ENCODE peak calls at places on chromosomes 5 and 9, in ten cellular contexts. Y is activated T-cell treated with anti-CD3 and anti-CD28 coated beads, Interleukin-2, amount 50 U/mL, for 72 hours; H is sigmoid colon; D is Calu3; A is memory B cell; U is body of pancreas; X is right cardiac atrium; O is activated T-helper 1 cell treated with anti-CD3 and anti-CD28 coated beads, Interleukin-12 subunit alpha, Interleukin-12 subunit beta, Interleukin-2, Interleukin-4 antibody, amounts not matched to agents 30 ng/mL and 10 ng/mL and 1 ng/mL, durations not matched to agents 14 hours and 24 hours and 36 hours; K is NCI-H1092; N is NCI-H1930. Z is an unnamed sample.

GRCh38 chr9:3525088-3525835 is 539 bp downstream of the RFX3 start:
- DNase-seq in U (no peak), N (peak), Y (peak), O (no peak), X (no peak), H (no peak), D (no peak), A (peak), K (peak), Z (peak)

GRCh38 chr5:108818613-108819272 is 71.0 kb downstream of the FER start:
- DNase-seq in X (no peak), K (no peak), D (no peak), H (no peak), Y (peak), A (no peak), N (no peak), U (no peak), O (no peak), Z (no peak)

GRCh38 chr5:55925677-55926076 is 69.1 kb downstream of the IL6ST start:
- DNase-seq in A (no peak), X (no peak), Y (no peak), N (no peak), K (no peak), H (no peak), D (no peak), O (no peak), U (no peak), Z (no peak)

GRCh38 chr9:8362250-8362649 is 562.7 kb upstream of the DMAC1 start:
- DNase-seq in Y (no peak), K (no peak), O (no peak), H (no peak), N (no peak), A (no peak), X (no peak), U (no peak), D (no peak), Z (no peak)

GRCh38 chr5:148384389-148384756 is 615 bp downstream of the FBXO38 start:
- DNase-seq in K (no peak), H (no peak), X (no peak), O (peak), A (no peak), N (no peak), D (peak), Y (peak), U (no peak), Z (no peak)

GRCh38 chr9:20358201-20358600 is 264.1 kb downstream of the MLLT3 start:
- DNase-seq in U (no peak), Y (no peak), H (no peak), K (no peak), N (no peak), A (no peak), O (no peak), D (peak), X (no peak), Z (no peak)

GRCh38 chr5:884345-885126 is 8.1 kb downstream of the BRD9 start:
- DNase-seq in H (no peak), O (no peak), A (no peak), N (no peak), X (no peak), U (no peak), Y (no peak), D (no peak), K (no peak), Z (no peak)

GRCh38 chr5:54295658-54296276 is 14.6 kb downstream of the ARL15 start:
- DNase-seq in O (no peak), D (no peak), X (peak), K (no peak), N (no peak), Y (no peak), H (no peak), A (no peak), U (no peak), Z (no peak)

GRCh38 chr5:169970911-169971436 is 9.3 kb downstream of the INSYN2B start:
- DNase-seq in N (no peak), D (peak), O (no peak), Y (no peak), X (peak), U (no peak), K (no peak), A (no peak), H (no peak), Z (peak)

GRCh38 chr5:39137391-39138181 is 63.4 kb upstream of the RICTOR start:
- DNase-seq in D (no peak), A (no peak), U (no peak), X (no peak), N (no peak), H (no peak), Y (no peak), K (no peak), O (no peak), Z (no peak)

GRCh38 chr9:100295240-100295639 is 57.5 kb downstream of the TEX10 start:
- DNase-seq in A (no peak), Y (no peak), N (no peak), U (no peak), O (no peak), D (no peak), K (no peak), H (no peak), X (no peak), Z (no peak)

GRCh38 chr5:7445066-7445465 is 49.1 kb downstream of the ADCY2 start:
- DNase-seq in U (no peak), X (no peak), O (no peak), A (no peak), H (no peak), K (no peak), D (no peak), N (no peak), Y (no peak), Z (no peak)

GRCh38 chr5:6726006-6726405 is 12.8 kb downstream of the TENT4A start:
- DNase-seq in U (no peak), D (no peak), X (no peak), A (no peak), O (no peak), Y (no peak), N (no peak), K (no peak), H (no peak), Z (peak)

GRCh38 chr9:36772449-36773370 is 200.0 kb downstream of the MELK start:
- DNase-seq in A (no peak), D (no peak), K (no peak), U (no peak), O (no peak), Y (no peak), H (no peak), X (no peak), N (no peak), Z (no peak)

GRCh38 chr5:132473019-132473531 is 17.5 kb downstream of the IRF1 start:
- DNase-seq in K (no peak), Y (peak), O (peak), U (no peak), H (peak), A (no peak), N (no peak), D (no peak), X (peak), Z (no peak)

GRCh38 chr9:101465330-101465915 is 29.8 kb upstream of the ALDOB start:
- DNase-seq in O (no peak), A (no peak), N (peak), D (peak), U (peak), K (peak), X (peak), Y (peak), H (no peak), Z (no peak)

GRCh38 chr5:134079748-134080581 is 34.5 kb upstream of the TCF7 start:
- DNase-seq in H (peak), N (no peak), Y (peak), A (no peak), U (no peak), O (peak), D (no peak), X (no peak), K (no peak), Z (peak)

GRCh38 chr9:133989554-133990365 is 2.4 kb downstream of the VAV2 start:
- DNase-seq in K (no peak), N (no peak), U (no peak), D (no peak), X (peak), Y (no peak), O (no peak), A (no peak), H (peak), Z (peak)

GRCh38 chr9:111634860-111635259 is 3.7 kb downstream of the DNAJC25 start:
- DNase-seq in O (no peak), Y (no peak), U (no peak), H (no peak), D (no peak), N (no peak), A (no peak), K (no peak), X (no peak), Z (no peak)

GRCh38 chr5:155898284-155898683 is 428.7 kb upstream of the SGCD start:
- DNase-seq in X (no peak), N (no peak), H (no peak), Y (no peak), D (no peak), U (no peak), K (no peak), O (no peak), A (no peak), Z (no peak)

GRCh38 chr9:745761-746414 is 95.6 kb upstream of the DMRT1 start:
- DNase-seq in H (peak), K (no peak), Y (no peak), D (no peak), N (no peak), O (no peak), X (no peak), A (no peak), U (no peak), Z (no peak)

GRCh38 chr5:139016186-139016585 is 141.1 kb upstream of the LRRTM2 start:
- DNase-seq in X (no peak), N (no peak), H (no peak), U (no peak), K (no peak), O (no peak), D (no peak), A (no peak), Y (no peak), Z (no peak)

GRCh38 chr9:117374076-117374740 is 40.6 kb downstream of the ASTN2 start:
- DNase-seq in N (no peak), Y (no peak), U (no peak), O (no peak), A (no peak), X (no peak), H (no peak), D (no peak), K (no peak), Z (no peak)

GRCh38 chr5:33311893-33312292 is 128.9 kb upstream of the TARS1 start:
- DNase-seq in A (no peak), X (no peak), O (no peak), H (no peak), K (no peak), N (no peak), Y (no peak), U (no peak), D (no peak), Z (no peak)

GRCh38 chr5:170963521-170963920 is 101.7 kb downstream of the RANBP17 start:
- DNase-seq in Y (no peak), O (no peak), H (no peak), A (no peak), U (no peak), K (no peak), X (no peak), N (no peak), D (no peak), Z (no peak)

GRCh38 chr5:39015743-39016586 is 58.2 kb downstream of the RICTOR start:
- DNase-seq in A (no peak), O (no peak), K (no peak), D (no peak), H (no peak), X (no peak), N (no peak), U (no peak), Y (no peak), Z (no peak)

GRCh38 chr9:20558609-20559016 is 63.7 kb downstream of the MLLT3 start:
- DNase-seq in O (peak), H (no peak), X (no peak), U (no peak), K (no peak), D (no peak), A (no peak), N (no peak), Y (peak), Z (no peak)

GRCh38 chr9:99973455-99973854 is 67.0 kb downstream of the STX17 start:
- DNase-seq in K (no peak), X (no peak), H (no peak), A (no peak), O (no peak), U (no peak), N (no peak), Y (no peak), D (no peak), Z (no peak)

GRCh38 chr5:141513021-141513626 is 24.2 kb downstream of the PCDHGC5 start:
- DNase-seq in N (no peak), A (no peak), X (peak), D (no peak), O (no peak), U (peak), Y (peak), H (no peak), K (no peak), Z (no peak)

GRCh38 chr5:5316333-5316732 is 106.1 kb upstream of the ICE1 start:
- DNase-seq in K (no peak), U (no peak), X (no peak), A (no peak), D (no peak), H (no peak), O (no peak), N (no peak), Y (no peak), Z (no peak)

GRCh38 chr9:32533338-32533737 is 7.3 kb upstream of the RIGI start:
- DNase-seq in X (no peak), H (no peak), O (no peak), N (no peak), D (no peak), K (no peak), Y (no peak), U (no peak), A (no peak), Z (no peak)

GRCh38 chr9:14560194-14560593 is 133.0 kb downstream of the ZDHHC21 start:
- DNase-seq in A (no peak), H (no peak), U (no peak), N (no peak), K (no peak), D (no peak), X (no peak), Y (peak), O (no peak), Z (no peak)

GRCh38 chr9:87102131-87102530 is 154.8 kb upstream of the GAS1 start:
- DNase-seq in X (no peak), Y (no peak), D (no peak), N (no peak), K (no peak), H (no peak), A (no peak), U (no peak), O (no peak), Z (no peak)

GRCh38 chr5:172473427-172473826 is 19.1 kb upstream of the SH3PXD2B start:
- DNase-seq in H (no peak), U (no peak), N (no peak), K (no peak), A (no peak), D (no peak), Y (no peak), O (no peak), X (no peak), Z (peak)

GRCh38 chr5:154648706-154649105 is 106.5 kb upstream of the LARP1 start:
- DNase-seq in X (peak), U (peak), A (no peak), H (no peak), N (no peak), K (no peak), Y (no peak), O (no peak), D (no peak), Z (peak)

Z was measured in posterior vena cava.